ENCODE peak calls at places on chromosomes 1 and 21, in six cellular contexts. U, J, Q, V, A and N are unnamed samples.

GRCh38 chr1:1869459-1869858 is 21.4 kb downstream of the GNB1 start:
- DNase-seq in U (no peak), J (no peak), Q (no peak), V (no peak), A (no peak), N (no peak)

GRCh38 chr1:205632374-205633169 is 761 bp upstream of the ELK4 start:
- DNase-seq in U (no peak), J (peak), Q (no peak), V (no peak), A (no peak), N (no peak)

GRCh38 chr1:197775282-197776262 is at the start of gene DENND1B:
- DNase-seq in U (peak), J (peak), Q (peak), V (peak), A (peak), N (peak)

GRCh38 chr1:186212574-186213224 is 162.4 kb downstream of the TPR start:
- DNase-seq in U (peak), J (peak), Q (peak), V (peak), A (no peak), N (peak)

GRCh38 chr1:224558904-224559303 is 57.2 kb upstream of the CNIH3 start:
- DNase-seq in U (no peak), J (no peak), Q (no peak), V (no peak), A (no peak), N (no peak)

GRCh38 chr1:236957235-236957634 is 47.0 kb downstream of the MT1HL1 start:
- DNase-seq in U (no peak), J (no peak), Q (no peak), V (no peak), A (no peak), N (no peak)

GRCh38 chr1:24987875-24988559 is 57.9 kb upstream of the RUNX3 start:
- DNase-seq in U (no peak), J (no peak), Q (no peak), V (no peak), A (no peak), N (no peak)

GRCh38 chr1:116255933-116256649 is 117.0 kb upstream of the ATP1A1 start:
- DNase-seq in U (no peak), J (peak), Q (no peak), V (no peak), A (no peak), N (no peak)

GRCh38 chr1:21451981-21452411 is 12.1 kb downstream of the NBPF3 start:
- DNase-seq in U (no peak), J (peak), Q (no peak), V (no peak), A (no peak), N (no peak)

GRCh38 chr1:34029525-34029924 is 135.5 kb downstream of the CSMD2 start:
- DNase-seq in U (no peak), J (no peak), Q (no peak), V (no peak), A (no peak), N (no peak)

GRCh38 chr21:43277481-43278351 is 108.9 kb downstream of the CRYAA start:
- DNase-seq in U (no peak), J (no peak), Q (no peak), V (no peak), A (no peak), N (no peak)

GRCh38 chr1:47424336-47424982 is 8.4 kb downstream of the FOXE3 start:
- DNase-seq in U (no peak), J (peak), Q (peak), V (peak), A (no peak), N (peak)

GRCh38 chr1:172658871-172659453 is at the start of gene FASLG:
- DNase-seq in U (no peak), J (no peak), Q (no peak), V (no peak), A (no peak), N (no peak)

GRCh38 chr1:241519308-241520079 is at the start of gene FH:
- DNase-seq in U (peak), J (peak), Q (peak), V (peak), A (peak), N (peak)
- H3K27ac ChIP-seq in U (peak), J (peak), Q (peak), V (peak), A (peak), N (peak)

GRCh38 chr1:93988634-93989350 is 79.6 kb upstream of the GCLM start:
- DNase-seq in U (no peak), J (peak), Q (peak), V (no peak), A (no peak), N (no peak)
- H3K4me3 ChIP-seq in U (no peak), J (no peak), Q (no peak), V (no peak), A (no peak), N (no peak)

GRCh38 chr1:235876292-235876914 is 9.7 kb upstream of the LYST start:
- DNase-seq in U (no peak), J (no peak), Q (no peak), V (no peak), A (no peak), N (no peak)
- H3K27ac ChIP-seq in U (no peak), J (no peak), Q (no peak), V (no peak), A (no peak), N (no peak)

DNA sequence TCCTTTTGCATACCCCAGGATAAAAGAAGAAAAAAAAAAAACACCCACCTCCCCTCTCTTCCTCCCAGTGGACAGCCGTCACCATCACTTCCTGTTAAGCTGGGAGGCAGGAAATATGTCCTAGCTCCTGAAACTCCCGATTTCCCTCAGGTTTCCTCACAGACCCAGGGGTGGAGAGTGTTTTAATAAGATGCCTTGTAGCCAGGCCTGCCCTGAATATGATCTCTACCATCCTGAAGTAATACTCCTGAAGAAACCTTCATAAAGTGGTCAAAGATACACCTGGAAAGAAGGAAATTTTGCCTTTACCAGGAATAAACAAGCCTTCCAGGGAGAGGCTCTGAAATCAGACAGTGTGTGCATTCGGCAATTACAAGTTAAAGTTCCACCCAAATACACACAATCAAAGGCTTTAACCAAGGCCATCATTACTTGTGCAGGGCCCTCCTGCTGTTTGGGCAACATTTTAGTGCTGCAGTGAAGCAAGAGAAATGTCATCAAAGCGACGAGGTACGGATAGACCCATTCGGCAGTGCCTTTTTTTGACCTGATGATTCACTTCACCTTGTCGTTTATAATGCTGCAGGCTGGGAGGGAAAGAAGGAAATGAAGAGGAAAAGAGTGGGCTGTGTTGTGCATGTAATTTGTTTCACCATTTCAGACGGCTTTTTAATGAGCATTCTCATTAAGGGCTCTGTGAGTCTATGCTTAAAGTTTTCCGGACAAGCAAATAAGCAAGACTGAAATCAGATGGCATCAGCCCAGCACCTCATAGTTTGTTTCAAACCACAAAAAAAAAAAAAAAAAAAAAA is 41.0 kb upstream of the RASAL2 start:
- DNase-seq in U (no peak), J (peak), Q (no peak), V (peak), A (no peak), N (peak)
- H3K4me3 ChIP-seq in U (no peak), J (no peak), Q (no peak), V (no peak), A (no peak), N (no peak)

GRCh38 chr1:168676029-168676812 is 52.8 kb downstream of the DPT start:
- DNase-seq in U (no peak), J (peak), Q (no peak), V (no peak), A (no peak), N (no peak)
- H3K27ac ChIP-seq in U (no peak), J (no peak), Q (no peak), V (no peak), A (no peak), N (no peak)

DNA sequence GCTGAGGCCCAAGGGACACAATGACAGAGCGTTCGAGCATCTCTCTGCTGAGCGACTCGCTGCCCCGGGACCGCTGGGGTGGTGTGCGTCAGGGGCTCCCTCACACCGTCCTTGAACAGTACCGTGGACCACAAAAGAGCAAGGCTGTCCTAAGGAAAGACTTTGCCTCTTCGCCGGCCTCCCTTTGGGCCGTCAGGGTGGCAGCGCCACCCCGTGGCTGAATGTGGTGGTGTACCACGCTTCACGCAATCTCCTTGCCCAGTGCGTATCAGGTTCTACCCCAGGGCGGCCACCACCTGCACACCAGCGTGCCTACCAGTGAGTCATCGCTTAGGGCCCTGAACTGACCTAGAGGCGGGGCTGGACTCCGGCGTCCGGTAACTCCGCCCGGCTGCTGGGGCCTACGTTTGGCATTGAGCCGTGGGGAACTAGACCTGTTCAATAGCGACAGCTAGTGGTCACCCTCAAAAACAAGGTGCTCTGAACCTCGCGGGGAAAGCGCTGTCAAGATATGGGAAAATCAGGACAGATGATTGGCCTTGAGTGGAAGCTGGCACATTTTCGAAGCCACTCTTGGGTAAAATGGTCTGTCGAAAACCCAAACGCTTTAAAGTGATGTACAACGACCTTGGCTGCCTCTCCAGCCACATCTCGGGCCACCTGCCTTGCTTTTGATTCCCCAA is 8.1 kb upstream of the TRAF3IP3 start:
- DNase-seq in U (peak), J (peak), Q (peak), V (peak), A (peak), N (peak)
- H3K4me3 ChIP-seq in U (no peak), J (peak), Q (peak), V (no peak), A (peak), N (peak)

DNA sequence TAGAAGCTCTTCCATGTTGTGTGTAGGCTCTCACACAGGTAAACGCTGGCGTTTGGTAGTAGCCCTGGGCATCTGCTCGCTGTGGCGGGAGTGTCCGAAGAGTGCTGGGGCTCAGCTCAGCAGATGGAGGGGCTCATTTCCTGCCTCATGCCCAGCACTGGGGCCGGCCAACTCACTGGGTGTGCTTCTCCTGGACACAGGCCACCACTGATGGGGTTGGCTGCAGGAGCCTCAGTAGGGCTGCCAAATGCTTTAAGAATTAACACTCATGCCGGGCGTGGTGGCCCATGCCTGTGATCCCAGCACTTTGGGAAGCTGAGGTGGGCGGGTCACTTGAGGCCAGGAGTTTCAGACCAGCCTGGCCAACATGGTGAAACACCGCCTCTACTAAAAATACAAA is 20.9 kb downstream of the UQCRHL start:
- DNase-seq in U (no peak), J (peak), Q (no peak), V (no peak), A (no peak), N (no peak)
- H3K27ac ChIP-seq in U (no peak), J (no peak), Q (no peak), V (no peak), A (peak), N (no peak)

GRCh38 chr1:109960745-109961094 is 23.8 kb upstream of the AHCYL1 start:
- DNase-seq in U (no peak), J (no peak), Q (no peak), V (no peak), A (no peak), N (no peak)
- H3K4me3 ChIP-seq in U (no peak), J (no peak), Q (no peak), V (no peak), A (no peak), N (no peak)